ENCODE peak calls at places on chromosomes 5 and 9, in four cellular contexts. R, O, Q and P are unnamed samples.
A peak's percentile ranks its signal among the peaks of the same experiment; 100 is the strongest.

GRCh38 chr9:103617046-103617445 is 477.1 kb upstream of the SMC2 start:
- DNase-seq in R (no peak), O (no peak), Q (no peak), P (no peak)

GRCh38 chr5:6604341-6604740 is 28.5 kb downstream of the NSUN2 start:
- DNase-seq in R (no peak), O (no peak), Q (no peak), P (no peak)

GRCh38 chr5:3324421-3325101 is 271.1 kb upstream of the IRX1 start:
- DNase-seq in R (no peak), O (no peak), Q (no peak), P (no peak)

GRCh38 chr5:168780888-168781287 is 201.7 kb upstream of the PANK3 start:
- DNase-seq in R (no peak), O (no peak), Q (no peak), P (no peak)

GRCh38 chr5:150987746-150988145 is 32.6 kb upstream of the GPX3 start:
- DNase-seq in R (no peak), O (no peak), Q (no peak), P (no peak)

GRCh38 chr9:124205686-124206352 is 51.9 kb upstream of the NEK6 start:
- DNase-seq in R (no peak), O (no peak), Q (no peak), P (no peak)

GRCh38 chr5:60810438-60811085 is 33.5 kb downstream of the ELOVL7 start:
- DNase-seq in R (peak; percentile 97), O (peak; percentile 13), Q (no peak), P (no peak)

GRCh38 chr5:137566780-137567179 is 67.7 kb upstream of the SPOCK1 start:
- DNase-seq in R (no peak), O (no peak), Q (no peak), P (no peak)

GRCh38 chr5:38720691-38721361 is 125.0 kb upstream of the OSMR start:
- DNase-seq in R (peak; percentile 92), O (no peak), Q (no peak), P (no peak)

GRCh38 chr5:121087560-121087959 is 623.5 kb downstream of the PRR16 start:
- DNase-seq in R (no peak), O (no peak), Q (no peak), P (no peak)

GRCh38 chr9:99533421-99533820 is 288.3 kb upstream of the NR4A3 start:
- DNase-seq in R (no peak), O (no peak), Q (no peak), P (no peak)

GRCh38 chr9:131585375-131585774 is 40.1 kb downstream of the PRRT1B start:
- DNase-seq in R (no peak), O (no peak), Q (no peak), P (no peak)

GRCh38 chr5:87121315-87122170 is 146.1 kb upstream of the RASA1 start:
- DNase-seq in R (peak; percentile 93), O (peak; percentile 29), Q (no peak), P (no peak)

GRCh38 chr5:149855371-149855770 is 89.2 kb downstream of the PDE6A start:
- DNase-seq in R (no peak), O (no peak), Q (no peak), P (peak; percentile 9)

GRCh38 chr5:80703291-80703690 is 48.5 kb upstream of the DHFR start:
- DNase-seq in R (no peak), O (no peak), Q (no peak), P (no peak)

GRCh38 chr9:89879276-89879675 is 274.5 kb downstream of the GADD45G start:
- DNase-seq in R (no peak), O (no peak), Q (no peak), P (no peak)

GRCh38 chr9:89929721-89930480 is 325.1 kb downstream of the GADD45G start:
- DNase-seq in R (no peak), O (no peak), Q (peak; percentile 4), P (no peak)

GRCh38 chr9:99894826-99895225 is 11.6 kb upstream of the STX17 start:
- DNase-seq in R (no peak), O (no peak), Q (no peak), P (no peak)

GRCh38 chr9:122158202-122158601 is 1.4 kb downstream of the NDUFA8 start:
- DNase-seq in R (peak; percentile 55), O (peak; percentile 31), Q (no peak), P (no peak)

GRCh38 chr5:4019841-4020240 is 424.2 kb downstream of the IRX1 start:
- DNase-seq in R (no peak), O (no peak), Q (no peak), P (no peak)